ENCODE peak calls at places on chromosome 18, in five cellular contexts. O is HCT116, Q is A673, W is endothelial cell of umbilical vein, H is PC-3. E is an unnamed sample.

GRCh38 chr18:12336887-12337286 is 28.8 kb downstream of the TUBB6 start:
- DNase-seq in O (no peak), Q (no peak), W (no peak), H (peak; percentile 90), E (peak; percentile 29)

GRCh38 chr18:9474103-9474982 is 970 bp upstream of the RALBP1 start:
- DNase-seq in O (peak; percentile 72), Q (no peak), W (no peak), H (peak; percentile 87), E (peak; percentile 94)

GRCh38 chr18:31241900-31242409 is 76.0 kb upstream of the DSG1 start:
- DNase-seq in O (peak; percentile 99), Q (peak; percentile 39), W (no peak), H (peak; percentile 85), E (peak; percentile 77)

GRCh38 chr18:75248426-75249191 is 38.0 kb downstream of the TSHZ1 start:
- DNase-seq in O (no peak), Q (no peak), W (no peak), H (no peak), E (no peak)

GRCh38 chr18:54479365-54479764 is 111.7 kb upstream of the DYNAP start:
- DNase-seq in O (no peak), Q (peak; percentile 44), W (no peak), H (no peak), E (no peak)

GRCh38 chr18:70666936-70667335 is 378.1 kb downstream of the SOCS6 start:
- DNase-seq in O (no peak), Q (no peak), W (no peak), H (no peak), E (no peak)

GRCh38 chr18:45006934-45007333 is 326.2 kb downstream of the SETBP1 start:
- DNase-seq in O (no peak), Q (no peak), W (no peak), H (no peak), E (no peak)

GRCh38 chr18:68429111-68429510 is 285.8 kb downstream of the TMX3 start:
- DNase-seq in O (no peak), Q (no peak), W (no peak), H (no peak), E (no peak)

GRCh38 chr18:69790649-69791048 is 157.0 kb downstream of the CD226 start:
- DNase-seq in O (no peak), Q (no peak), W (no peak), H (no peak), E (no peak)

GRCh38 chr18:10878703-10879102 is 270.7 kb downstream of the PIEZO2 start:
- DNase-seq in O (no peak), Q (no peak), W (no peak), H (no peak), E (no peak)

GRCh38 chr18:63963610-63964256 is 6.1 kb upstream of the SERPINB8 start:
- DNase-seq in O (peak; percentile 56), Q (peak; percentile 73), W (peak; percentile 57), H (peak; percentile 76), E (peak; percentile 84)

GRCh38 chr18:42414756-42415454 is 459.9 kb downstream of the PIK3C3 start:
- DNase-seq in O (no peak), Q (no peak), W (no peak), H (no peak), E (peak; percentile 25)

GRCh38 chr18:28476302-28476701 is 299.4 kb upstream of the CDH2 start:
- DNase-seq in O (no peak), Q (no peak), W (no peak), H (no peak), E (no peak)

GRCh38 chr18:49011291-49011746 is 60.6 kb upstream of the SMAD7 start:
- DNase-seq in O (no peak), Q (no peak), W (no peak), H (no peak), E (no peak)

GRCh38 chr18:52190195-52190594 is 149.8 kb upstream of the DCC start:
- DNase-seq in O (no peak), Q (no peak), W (no peak), H (no peak), E (no peak)

GRCh38 chr18:13608791-13609552 is 117.4 kb downstream of the FAM210A start:
- DNase-seq in O (no peak), Q (no peak), W (no peak), H (no peak), E (no peak)

GRCh38 chr18:77133051-77133919 is 702 bp upstream of the MBP start:
- DNase-seq in O (no peak), Q (no peak), W (no peak), H (peak; percentile 45), E (peak; percentile 72)

GRCh38 chr18:23226930-23227728 is 91.8 kb downstream of the CABLES1 start:
- DNase-seq in O (no peak), Q (peak; percentile 56), W (peak; percentile 96), H (peak; percentile 45), E (peak; percentile 46)

GRCh38 chr18:22604986-22605421 is 187.3 kb upstream of the CTAGE1 start:
- DNase-seq in O (no peak), Q (no peak), W (no peak), H (no peak), E (no peak)

GRCh38 chr18:13580351-13580750 is 146.0 kb downstream of the FAM210A start:
- DNase-seq in O (no peak), Q (no peak), W (no peak), H (no peak), E (no peak)

GRCh38 chr18:13446581-13447470 is 228.3 kb downstream of the LDLRAD4 start:
- DNase-seq in O (no peak), Q (peak; percentile 64), W (no peak), H (no peak), E (no peak)

GRCh38 chr18:43012951-43013350 is 102.5 kb downstream of the RIT2 start:
- DNase-seq in O (no peak), Q (no peak), W (no peak), H (no peak), E (no peak)

GRCh38 chr18:9741821-9742541 is 33.9 kb downstream of the RAB31 start:
- DNase-seq in O (no peak), Q (peak; percentile 55), W (peak; percentile 38), H (peak; percentile 20), E (no peak)

GRCh38 chr18:45775241-45775676 is 50.2 kb upstream of the SIGLEC15 start:
- DNase-seq in O (peak; percentile 69), Q (peak; percentile 77), W (peak; percentile 89), H (no peak), E (peak; percentile 52)

GRCh38 chr18:56233595-56233994 is 404.8 kb downstream of the TXNL1 start:
- DNase-seq in O (no peak), Q (no peak), W (peak; percentile 34), H (peak; percentile 76), E (no peak)

GRCh38 chr18:53422896-53423295 is 801.6 kb downstream of the MBD2 start:
- DNase-seq in O (no peak), Q (no peak), W (no peak), H (no peak), E (no peak)

GRCh38 chr18:75797046-75797445 is 369.5 kb upstream of the SMIM21 start:
- DNase-seq in O (no peak), Q (no peak), W (no peak), H (no peak), E (no peak)

GRCh38 chr18:45806226-45806625 is 19.2 kb upstream of the SIGLEC15 start:
- DNase-seq in O (no peak), Q (no peak), W (peak; percentile 47), H (no peak), E (no peak)

GRCh38 chr18:9869713-9870430 is 15.9 kb upstream of the TXNDC2 start:
- DNase-seq in O (peak; percentile 93), Q (peak; percentile 52), W (peak; percentile 31), H (peak; percentile 33), E (peak; percentile 70)

DNA sequence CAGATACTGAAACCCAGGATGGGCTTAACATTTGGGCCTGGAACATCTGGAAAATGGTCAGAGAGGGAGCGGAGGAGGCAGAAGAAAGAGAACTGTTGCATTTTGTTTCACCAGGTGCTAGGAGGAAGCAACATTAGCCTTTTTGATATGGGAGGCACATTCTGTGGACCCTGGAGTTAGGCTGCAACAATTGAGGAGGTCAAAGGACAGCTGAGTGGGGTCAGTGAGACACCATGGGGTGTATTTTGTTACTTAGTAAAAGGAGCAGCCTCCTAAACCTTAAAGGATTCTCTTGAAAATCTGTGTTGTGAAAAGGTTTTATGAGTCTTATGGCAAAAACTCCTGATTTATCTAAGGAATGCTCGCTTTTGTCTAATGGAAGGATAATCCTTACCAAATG is 124.9 kb downstream of the GREB1L start:
- DNase-seq in O (no peak), Q (no peak), W (no peak), H (no peak), E (no peak)
- H3K27ac ChIP-seq in O (no peak overlapping the region), Q (no peak overlapping the region), W (no peak overlapping the region), H (no peak overlapping the region), E (no peak overlapping the region)

GRCh38 chr18:57441395-57441794 is 6.2 kb downstream of the ONECUT2 start:
- DNase-seq in O (no peak), Q (no peak), W (no peak), H (no peak), E (no peak)
- TF ChIP-seq EZH2 in O (no peak), Q (peak; percentile 83), W (no peak), H (no peak), E (peak; percentile 90)

GRCh38 chr18:80231151-80231550 is 16.2 kb downstream of the PARD6G start:
- DNase-seq in O (no peak), Q (no peak), W (no peak), H (no peak), E (no peak)

GRCh38 chr18:80232030-80232429 is 15.3 kb downstream of the PARD6G start:
- DNase-seq in O (no peak), Q (no peak), W (no peak), H (no peak), E (no peak)

GRCh38 chr18:80232710-80233109 is 14.6 kb downstream of the PARD6G start:
- DNase-seq in O (no peak), Q (no peak), W (no peak), H (no peak), E (no peak)

GRCh38 chr18:80229766-80230745 is 17.3 kb downstream of the PARD6G start:
- DNase-seq in O (no peak), Q (no peak), W (no peak), H (peak; percentile 19), E (no peak)

DNA sequence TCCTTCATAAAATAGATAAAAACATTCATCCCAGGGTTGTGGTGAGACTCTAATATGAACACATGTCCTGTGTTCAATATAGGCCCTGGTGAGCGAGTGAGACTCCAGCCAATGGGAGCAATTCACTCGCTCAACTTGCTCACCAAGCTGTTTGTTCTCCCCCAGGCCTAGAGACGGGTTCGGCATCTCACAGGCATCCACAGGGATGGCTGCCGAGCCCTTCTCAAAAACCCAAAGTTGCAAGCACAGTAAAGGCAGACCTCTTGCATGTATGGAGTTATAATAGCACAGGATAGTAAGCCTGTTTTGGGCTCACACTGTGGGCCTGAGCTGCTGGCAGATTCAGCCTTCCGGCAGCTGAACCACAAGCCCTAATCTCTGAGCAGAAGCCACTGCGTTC is 15.7 kb downstream of the PARD6G start:
- DNase-seq in O (no peak), Q (no peak), W (no peak), H (no peak), E (no peak)
- H3K27ac ChIP-seq in O (no peak overlapping the region), Q (no peak overlapping the region), W (no peak overlapping the region), H (no peak overlapping the region), E (no peak overlapping the region)

GRCh38 chr18:33578371-33579146 is 540 bp downstream of the ASXL3 start:
- DNase-seq in O (no peak), Q (peak; percentile 15), W (no peak), H (no peak), E (peak; percentile 58)

GRCh38 chr18:33580540-33580939 is 2.5 kb downstream of the ASXL3 start:
- DNase-seq in O (no peak), Q (no peak), W (no peak), H (no peak), E (no peak)

GRCh38 chr18:33577688-33578370 is at the start of gene ASXL3:
- DNase-seq in O (no peak), Q (peak; percentile 20), W (peak; percentile 45), H (no peak), E (peak; percentile 73)

GRCh38 chr18:33579868-33580205 is 1.8 kb downstream of the ASXL3 start:
- DNase-seq in O (no peak), Q (no peak), W (no peak), H (no peak), E (no peak)

GRCh38 chr18:33579147-33579867 is 1.3 kb downstream of the ASXL3 start:
- DNase-seq in O (no peak), Q (no peak), W (peak; percentile 25), H (no peak), E (peak; percentile 14)
- TF ChIP-seq EZH2 in O (no peak), Q (peak; percentile 81), W (peak; percentile 84), H (no peak), E (no peak)

E was measured in hepatocyte.